ENCODE peak calls at places on chromosomes 3 and 15, in eight cellular contexts. Y, B, N, U, E, J, W and H are unnamed samples.

GRCh38 chr15:37109151-37109912 is 9.0 kb upstream of the MEIS2 start:
- DNase-seq in E (no peak), U (no peak), N (no peak), W (no peak), J (no peak), B (no peak), Y (no peak), H (no peak)

GRCh38 chr3:112629425-112629824 is 11.5 kb downstream of the CCDC80 start:
- DNase-seq in W (peak), B (peak), J (no peak), N (peak), U (no peak), E (peak), Y (peak), H (no peak)

GRCh38 chr15:34049096-34049495 is 10.1 kb upstream of the AVEN start:
- DNase-seq in B (peak), W (peak), J (no peak), Y (no peak), N (no peak), U (peak), E (no peak), H (no peak)

GRCh38 chr3:72004749-72005292 is 219.9 kb upstream of the PROK2 start:
- DNase-seq in Y (no peak), N (peak), E (no peak), U (no peak), J (no peak), B (peak), W (no peak), H (no peak)

GRCh38 chr15:81069356-81069755 is 64.7 kb upstream of the CFAP161 start:
- DNase-seq in B (no peak), E (no peak), Y (no peak), W (no peak), J (no peak), U (no peak), N (no peak), H (no peak)

GRCh38 chr3:87207500-87207899 is 19.6 kb upstream of the CHMP2B start:
- DNase-seq in Y (no peak), U (no peak), W (no peak), E (no peak), J (no peak), B (peak), N (no peak), H (no peak)

GRCh38 chr3:39937874-39938273 is 128.5 kb downstream of the MYRIP start:
- DNase-seq in W (no peak), U (no peak), E (no peak), J (no peak), B (no peak), Y (no peak), N (no peak), H (no peak)

GRCh38 chr3:74067296-74067695 is 442.6 kb upstream of the PDZRN3 start:
- DNase-seq in U (no peak), W (no peak), B (peak), E (no peak), Y (peak), N (no peak), J (no peak), H (no peak)

GRCh38 chr3:15056676-15057404 is 8.3 kb downstream of the MRPS25 start:
- DNase-seq in N (no peak), U (no peak), J (no peak), Y (no peak), B (no peak), W (no peak), E (no peak), H (no peak)

GRCh38 chr15:85354432-85354831 is 26.0 kb upstream of the AKAP13 start:
- DNase-seq in E (no peak), J (no peak), Y (no peak), N (no peak), B (no peak), W (no peak), U (peak), H (no peak)

GRCh38 chr3:47019201-47019600 is 39.7 kb downstream of the NBEAL2 start:
- DNase-seq in U (peak), B (peak), Y (no peak), J (no peak), N (no peak), E (no peak), W (no peak), H (no peak)

GRCh38 chr15:74441248-74441939 is 7.6 kb upstream of the SEMA7A start:
- DNase-seq in Y (no peak), J (no peak), W (no peak), B (no peak), E (no peak), N (no peak), U (no peak), H (no peak)

GRCh38 chr15:41417418-41417811 is 520 bp downstream of the RTF1 start:
- DNase-seq in E (no peak), U (no peak), Y (peak), J (no peak), B (no peak), W (no peak), N (peak), H (no peak)

GRCh38 chr3:23068016-23068728 is 135.0 kb upstream of the UBE2E2 start:
- DNase-seq in E (no peak), J (no peak), B (no peak), U (no peak), W (no peak), N (no peak), Y (no peak), H (no peak)

GRCh38 chr15:75891895-75892294 is 11.8 kb upstream of the FBXO22 start:
- DNase-seq in B (peak), U (peak), N (no peak), Y (no peak), E (no peak), J (no peak), W (peak), H (peak)

GRCh38 chr3:16140116-16140893 is 34.2 kb upstream of the GALNT15 start:
- DNase-seq in Y (no peak), B (no peak), N (no peak), J (no peak), U (no peak), W (peak), E (peak), H (no peak)

GRCh38 chr3:38313685-38314084 is 31.6 kb downstream of the SLC22A14 start:
- DNase-seq in N (no peak), B (no peak), J (no peak), Y (no peak), W (no peak), E (no peak), U (no peak), H (no peak)

GRCh38 chr3:152909180-152909883 is 74.4 kb downstream of the P2RY1 start:
- DNase-seq in N (no peak), B (peak), W (no peak), E (no peak), Y (peak), J (no peak), U (no peak), H (no peak)

GRCh38 chr3:20480771-20481170 is 294.8 kb upstream of the SGO1 start:
- DNase-seq in N (no peak), J (no peak), E (no peak), Y (no peak), U (no peak), B (no peak), W (no peak), H (no peak)

GRCh38 chr3:61796088-61796680 is 234.8 kb downstream of the PTPRG start:
- DNase-seq in B (no peak), E (no peak), J (no peak), Y (no peak), U (no peak), N (no peak), W (no peak), H (no peak)

DNA sequence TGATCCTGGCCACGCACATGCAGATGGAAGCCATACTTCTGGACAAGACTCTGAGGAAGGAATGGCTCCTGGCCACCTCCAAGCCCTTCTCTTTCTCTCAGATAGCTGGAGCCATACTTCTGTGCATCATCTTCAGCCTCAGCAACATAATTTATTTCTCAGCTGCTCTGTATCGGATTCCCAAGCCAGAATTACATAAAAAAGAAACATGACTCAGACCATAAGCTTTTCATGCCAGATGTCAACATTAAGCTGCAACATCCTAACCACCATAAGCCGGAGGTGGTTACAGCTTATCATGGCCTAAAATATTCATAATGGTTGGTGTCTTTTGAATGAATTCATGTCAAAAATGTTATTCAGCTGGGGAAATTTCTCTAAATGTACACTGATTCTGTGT is 10.5 kb upstream of the KIF23 start:
- DNase-seq in Y (no peak), N (no peak), U (no peak), E (no peak), W (peak), B (peak), J (no peak), H (peak)
- H3K4me3 ChIP-seq in Y (no peak), N (no peak), U (no peak), E (no peak), W (no peak), B (no peak), J (no peak), H (no peak)

GRCh38 chr15:53808058-53808703 is 48.7 kb upstream of the WDR72 start:
- DNase-seq in B (peak), W (no peak), E (no peak), N (no peak), U (no peak), J (no peak), Y (no peak), H (no peak)
- TF ChIP-seq CTCF in B (peak), W (peak), E (no peak), N (no peak), U (peak), J (no peak), Y (peak), H (peak)

DNA sequence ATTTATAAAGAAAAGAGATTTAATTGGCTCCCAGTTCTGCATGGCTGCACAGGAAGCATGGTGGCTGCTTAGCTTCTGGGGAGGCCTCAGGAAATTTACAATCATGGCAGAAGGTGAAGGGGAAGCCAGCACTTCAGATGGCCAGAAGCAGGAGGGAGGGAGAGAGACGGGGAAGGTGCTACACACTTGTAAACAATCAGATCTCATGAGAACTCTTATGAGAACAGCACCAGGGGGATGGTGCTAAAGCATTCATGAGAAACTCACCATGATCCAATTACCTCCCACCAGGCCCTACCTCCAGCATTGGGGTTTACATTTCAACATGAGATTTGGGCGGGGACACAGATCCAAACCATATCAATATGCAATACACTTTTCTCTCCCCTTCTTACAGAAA is 73.7 kb downstream of the ECT2 start:
- DNase-seq in W (no peak), B (no peak), N (no peak), U (no peak), Y (no peak), J (no peak), E (no peak), H (no peak)
- H3K4me3 ChIP-seq in W (no peak), B (no peak), N (no peak), U (no peak), Y (no peak), J (no peak), E (no peak), H (no peak)

GRCh38 chr3:191136347-191136746 is 62.7 kb upstream of the OSTN start:
- DNase-seq in N (no peak), B (peak), J (no peak), Y (no peak), W (no peak), E (no peak), U (no peak), H (no peak)
- TF ChIP-seq CTCF in N (no peak), B (peak), J (no peak), Y (peak), W (peak), E (no peak), U (no peak), H (peak)